ENCODE peak calls at places on chromosome 1, in eight cellular contexts. One of them, this sample, is unnamed.

GRCh38 chr1:74091371-74091770 is 106.6 kb downstream of the LRRIQ3 start:
- DNase-seq in activated T-helper 1 cell treated with anti-CD3 and anti-CD28 coated beads, Interleukin-12 subunit alpha, Interleukin-12 subunit beta, Interleukin-2, Interleukin-4 antibody, amounts not matched to agents 30 ng/mL and 10 ng/mL and 1 ng/mL, durations not matched to agents 14 hours and 24 hours and 36 hours: no peak
- DNase-seq in DMS153: no peak
- DNase-seq in vagina: no peak
- DNase-seq in NCI-H146: no peak
- DNase-seq in OCI-LY7: no peak
- DNase-seq in NCI-H1694: no peak
- DNase-seq in lung microvascular endothelial cell: no peak
- DNase-seq in this sample: no peak

GRCh38 chr1:46757256-46757955 is 38.5 kb upstream of the EFCAB14 start:
- DNase-seq in NCI-H146: peak
- DNase-seq in vagina: no peak
- DNase-seq in OCI-LY7: no peak
- DNase-seq in NCI-H1694: no peak
- DNase-seq in lung microvascular endothelial cell: no peak
- DNase-seq in DMS153: peak
- DNase-seq in activated T-helper 1 cell treated with anti-CD3 and anti-CD28 coated beads, Interleukin-12 subunit alpha, Interleukin-12 subunit beta, Interleukin-2, Interleukin-4 antibody, amounts not matched to agents 30 ng/mL and 10 ng/mL and 1 ng/mL, durations not matched to agents 14 hours and 24 hours and 36 hours: no peak
- DNase-seq in this sample: peak

GRCh38 chr1:54542962-54543539 is 5.0 kb upstream of the ACOT11 start:
- DNase-seq in NCI-H146: no peak
- DNase-seq in vagina: no peak
- DNase-seq in OCI-LY7: no peak
- DNase-seq in lung microvascular endothelial cell: no peak
- DNase-seq in NCI-H1694: no peak
- DNase-seq in DMS153: no peak
- DNase-seq in activated T-helper 1 cell treated with anti-CD3 and anti-CD28 coated beads, Interleukin-12 subunit alpha, Interleukin-12 subunit beta, Interleukin-2, Interleukin-4 antibody, amounts not matched to agents 30 ng/mL and 10 ng/mL and 1 ng/mL, durations not matched to agents 14 hours and 24 hours and 36 hours: no peak
- DNase-seq in this sample: no peak

GRCh38 chr1:44602675-44603610 is 71.3 kb downstream of the TMEM53 start:
- DNase-seq in OCI-LY7: no peak
- DNase-seq in DMS153: peak
- DNase-seq in vagina: no peak
- DNase-seq in lung microvascular endothelial cell: no peak
- DNase-seq in NCI-H146: peak
- DNase-seq in activated T-helper 1 cell treated with anti-CD3 and anti-CD28 coated beads, Interleukin-12 subunit alpha, Interleukin-12 subunit beta, Interleukin-2, Interleukin-4 antibody, amounts not matched to agents 30 ng/mL and 10 ng/mL and 1 ng/mL, durations not matched to agents 14 hours and 24 hours and 36 hours: no peak
- DNase-seq in NCI-H1694: peak
- DNase-seq in this sample: no peak

GRCh38 chr1:25572708-25573590 is 29.5 kb downstream of the LDLRAP1 start:
- DNase-seq in DMS153: peak
- DNase-seq in NCI-H1694: peak
- DNase-seq in lung microvascular endothelial cell: peak
- DNase-seq in vagina: no peak
- DNase-seq in activated T-helper 1 cell treated with anti-CD3 and anti-CD28 coated beads, Interleukin-12 subunit alpha, Interleukin-12 subunit beta, Interleukin-2, Interleukin-4 antibody, amounts not matched to agents 30 ng/mL and 10 ng/mL and 1 ng/mL, durations not matched to agents 14 hours and 24 hours and 36 hours: no peak
- DNase-seq in OCI-LY7: peak
- DNase-seq in NCI-H146: peak
- DNase-seq in this sample: no peak

GRCh38 chr1:59292557-59292956 is 4.3 kb upstream of the FGGY start:
- DNase-seq in vagina: no peak
- DNase-seq in lung microvascular endothelial cell: peak
- DNase-seq in activated T-helper 1 cell treated with anti-CD3 and anti-CD28 coated beads, Interleukin-12 subunit alpha, Interleukin-12 subunit beta, Interleukin-2, Interleukin-4 antibody, amounts not matched to agents 30 ng/mL and 10 ng/mL and 1 ng/mL, durations not matched to agents 14 hours and 24 hours and 36 hours: no peak
- DNase-seq in DMS153: no peak
- DNase-seq in OCI-LY7: no peak
- DNase-seq in NCI-H146: no peak
- DNase-seq in NCI-H1694: no peak
- DNase-seq in this sample: no peak

GRCh38 chr1:234870582-234870981 is 258.1 kb downstream of the TOMM20 start:
- DNase-seq in lung microvascular endothelial cell: no peak
- DNase-seq in DMS153: no peak
- DNase-seq in NCI-H1694: no peak
- DNase-seq in activated T-helper 1 cell treated with anti-CD3 and anti-CD28 coated beads, Interleukin-12 subunit alpha, Interleukin-12 subunit beta, Interleukin-2, Interleukin-4 antibody, amounts not matched to agents 30 ng/mL and 10 ng/mL and 1 ng/mL, durations not matched to agents 14 hours and 24 hours and 36 hours: no peak
- DNase-seq in vagina: no peak
- DNase-seq in OCI-LY7: no peak
- DNase-seq in NCI-H146: no peak
- DNase-seq in this sample: no peak

GRCh38 chr1:1550591-1551432 is 10.4 kb upstream of the TMEM240 start:
- DNase-seq in NCI-H146: no peak
- DNase-seq in lung microvascular endothelial cell: peak
- DNase-seq in OCI-LY7: no peak
- DNase-seq in NCI-H1694: peak
- DNase-seq in vagina: no peak
- DNase-seq in activated T-helper 1 cell treated with anti-CD3 and anti-CD28 coated beads, Interleukin-12 subunit alpha, Interleukin-12 subunit beta, Interleukin-2, Interleukin-4 antibody, amounts not matched to agents 30 ng/mL and 10 ng/mL and 1 ng/mL, durations not matched to agents 14 hours and 24 hours and 36 hours: no peak
- DNase-seq in DMS153: no peak
- DNase-seq in this sample: no peak

GRCh38 chr1:46539968-46540367 is 11.5 kb downstream of the KNCN start:
- DNase-seq in vagina: no peak
- DNase-seq in activated T-helper 1 cell treated with anti-CD3 and anti-CD28 coated beads, Interleukin-12 subunit alpha, Interleukin-12 subunit beta, Interleukin-2, Interleukin-4 antibody, amounts not matched to agents 30 ng/mL and 10 ng/mL and 1 ng/mL, durations not matched to agents 14 hours and 24 hours and 36 hours: no peak
- DNase-seq in NCI-H146: no peak
- DNase-seq in NCI-H1694: no peak
- DNase-seq in DMS153: no peak
- DNase-seq in OCI-LY7: no peak
- DNase-seq in lung microvascular endothelial cell: peak
- DNase-seq in this sample: no peak

GRCh38 chr1:118136511-118136937 is 48.5 kb downstream of the SPAG17 start:
- DNase-seq in vagina: no peak
- DNase-seq in DMS153: no peak
- DNase-seq in OCI-LY7: no peak
- DNase-seq in NCI-H146: no peak
- DNase-seq in lung microvascular endothelial cell: peak
- DNase-seq in NCI-H1694: no peak
- DNase-seq in activated T-helper 1 cell treated with anti-CD3 and anti-CD28 coated beads, Interleukin-12 subunit alpha, Interleukin-12 subunit beta, Interleukin-2, Interleukin-4 antibody, amounts not matched to agents 30 ng/mL and 10 ng/mL and 1 ng/mL, durations not matched to agents 14 hours and 24 hours and 36 hours: peak
- DNase-seq in this sample: no peak